ENCODE peak calls at places on chromosomes 5 and 9, in four cellular contexts. P is NCI-H1092; J is GM03348; U is activated T-cell treated with anti-CD3 and anti-CD28 coated beads, Interleukin-2, amount 50 U/mL, for 72 hours. D is an unnamed sample.

GRCh38 chr5:155838394-155838793 is 488.6 kb upstream of the SGCD start:
- DNase-seq in P (no peak), J (no peak), U (no peak), D (no peak)

GRCh38 chr9:6703898-6704639 is 53.7 kb upstream of the KDM4C start:
- DNase-seq in P (peak), J (peak), U (peak), D (no peak)

GRCh38 chr9:14903040-14903439 is 7.2 kb downstream of the FREM1 start:
- DNase-seq in P (no peak), J (no peak), U (no peak), D (no peak)

GRCh38 chr9:133991964-133992779 is at the start of gene VAV2:
- DNase-seq in P (no peak), J (peak), U (peak), D (peak)

GRCh38 chr9:33742519-33742918 is 52.8 kb upstream of the PRSS3 start:
- DNase-seq in P (no peak), J (no peak), U (no peak), D (peak)

GRCh38 chr5:139014726-139015125 is 139.6 kb upstream of the LRRTM2 start:
- DNase-seq in P (no peak), J (peak), U (no peak), D (peak)

GRCh38 chr5:73793911-73794310 is 167.9 kb downstream of the ARHGEF28 start:
- DNase-seq in P (no peak), J (no peak), U (no peak), D (no peak)

GRCh38 chr5:15850939-15851341 is 328.7 kb downstream of the MARCHF11 start:
- DNase-seq in P (no peak), J (no peak), U (no peak), D (no peak)

GRCh38 chr9:77663754-77664153 is 15.6 kb upstream of the GNA14 start:
- DNase-seq in P (no peak), J (no peak), U (no peak), D (peak)

GRCh38 chr5:76927961-76928360 is 24.9 kb upstream of the CRHBP start:
- DNase-seq in P (no peak), J (no peak), U (no peak), D (no peak)

GRCh38 chr5:35838370-35839042 is 18.2 kb upstream of the IL7R start:
- DNase-seq in P (no peak), J (no peak), U (peak), D (no peak)

GRCh38 chr9:95157491-95158151 is 159.9 kb downstream of the FANCC start:
- DNase-seq in P (no peak), J (peak), U (no peak), D (no peak)

GRCh38 chr5:170782438-170782837 is 1.1 kb upstream of the GABRP start:
- DNase-seq in P (peak), J (no peak), U (no peak), D (peak)

GRCh38 chr9:7164440-7165349 is 406.9 kb downstream of the KDM4C start:
- DNase-seq in P (no peak), J (no peak), U (no peak), D (no peak)

GRCh38 chr5:74272019-74272775 is 368.3 kb downstream of the ENC1 start:
- DNase-seq in P (no peak), J (peak), U (no peak), D (no peak)

GRCh38 chr5:68027519-68027918 is 188.0 kb upstream of the PIK3R1 start:
- DNase-seq in P (no peak), J (peak), U (no peak), D (no peak)

GRCh38 chr9:34809504-34810186 is 99.7 kb upstream of the CCL21 start:
- DNase-seq in P (no peak), J (peak), U (no peak), D (no peak)

GRCh38 chr5:169350016-169350415 is 49.1 kb upstream of the SLIT3 start:
- DNase-seq in P (no peak), J (peak), U (no peak), D (no peak)

GRCh38 chr9:108550111-108550510 is 305.7 kb downstream of the ACTL7B start:
- DNase-seq in P (no peak), J (no peak), U (no peak), D (no peak)

GRCh38 chr5:172115541-172115982 is 72.5 kb downstream of the STK10 start:
- DNase-seq in P (no peak), J (no peak), U (peak), D (no peak)

GRCh38 chr5:59458321-59458720 is 435.2 kb downstream of the PDE4D start:
- DNase-seq in P (no peak), J (no peak), U (no peak), D (no peak)

GRCh38 chr9:93480728-93481324 is 27.4 kb upstream of the FAM120AOS start:
- DNase-seq in P (no peak), J (no peak), U (no peak), D (no peak)

GRCh38 chr5:117296872-117297271 is 722.2 kb upstream of the SEMA6A start:
- DNase-seq in P (no peak), J (no peak), U (no peak), D (no peak)

GRCh38 chr9:86368871-86369521 is 14.8 kb upstream of the TUT7 start:
- DNase-seq in P (no peak), J (peak), U (no peak), D (no peak)

GRCh38 chr5:36079200-36079761 is 12.6 kb upstream of the UGT3A2 start:
- DNase-seq in P (peak), J (peak), U (peak), D (peak)

GRCh38 chr5:17308326-17309065 is 91.1 kb downstream of the BASP1 start:
- DNase-seq in P (no peak), J (no peak), U (no peak), D (no peak)

GRCh38 chr9:120734607-120735006 is 20.3 kb upstream of the MEGF9 start:
- DNase-seq in P (no peak), J (no peak), U (no peak), D (no peak)

GRCh38 chr5:88820581-88820980 is 62.4 kb downstream of the MEF2C start:
- DNase-seq in P (no peak), J (no peak), U (no peak), D (no peak)

GRCh38 chr5:10894445-10895054 is 133.5 kb upstream of the DAP start:
- DNase-seq in P (no peak), J (no peak), U (no peak), D (no peak)

D was measured in Calu3.